ENCODE peak calls at places on chromosomes 3 and 15, in six cellular contexts. L is BJ, B is T1000, C is DND-41, Z is EH, K is neural progenitor cell. W is an unnamed sample.

GRCh38 chr3:12815078-12815477 is 18.6 kb downstream of the CAND2 start:
- DNase-seq in Z (no peak), K (no peak), B (no peak), C (no peak), L (no peak), W (no peak)

GRCh38 chr3:39124876-39125836 is 17.7 kb downstream of the TTC21A start:
- DNase-seq in Z (peak; percentile 65), C (no peak), B (no peak), L (no peak), K (peak; percentile 26), W (no peak)

GRCh38 chr15:41218851-41219250 is 11.7 kb downstream of the EXD1 start:
- DNase-seq in L (no peak), C (no peak), B (no peak), Z (no peak), K (no peak), W (no peak)

GRCh38 chr15:55289011-55289572 is 521 bp downstream of the RAB27A start:
- DNase-seq in K (peak; percentile 34), C (peak; percentile 9), L (no peak), Z (peak; percentile 43), B (no peak), W (peak; percentile 31)

GRCh38 chr3:132756108-132756650 is 34.0 kb upstream of the NPHP3 start:
- DNase-seq in Z (no peak), L (no peak), B (no peak), C (no peak), K (no peak), W (no peak)

GRCh38 chr15:23420806-23421575 is 26.1 kb downstream of the GOLGA6L2 start:
- DNase-seq in L (no peak), K (no peak), C (no peak), B (no peak), Z (no peak), W (peak; percentile 29)

GRCh38 chr15:98649621-98649995 is 1.3 kb downstream of the IGF1R start:
- DNase-seq in C (peak; percentile 55), Z (peak; percentile 37), L (no peak), B (no peak), K (peak; percentile 58), W (peak; percentile 60)

GRCh38 chr3:102790742-102791141 is 355.9 kb downstream of the ZPLD1 start:
- DNase-seq in L (peak; percentile 46), Z (peak; percentile 47), C (no peak), B (no peak), K (no peak), W (no peak)

GRCh38 chr15:65653341-65653740 is 31.6 kb downstream of the SLC24A1 start:
- DNase-seq in K (no peak), B (no peak), C (no peak), L (no peak), Z (peak; percentile 65), W (no peak)

GRCh38 chr15:90036343-90036742 is 35.2 kb downstream of the ZNF710 start:
- DNase-seq in C (no peak), B (no peak), K (peak; percentile 72), L (no peak), Z (no peak), W (no peak)

GRCh38 chr3:140942221-140943104 is 827 bp downstream of the SLC25A36 start:
- DNase-seq in B (peak; percentile 28), L (no peak), K (peak; percentile 92), C (peak; percentile 49), Z (peak; percentile 66), W (peak; percentile 69)

GRCh38 chr15:68990755-68991500 is 23.6 kb upstream of the NOX5 start:
- DNase-seq in Z (no peak), B (no peak), K (no peak), C (no peak), L (no peak), W (no peak)

W was measured in GM20000.